ENCODE peak calls at places on chromosomes 12 and 14, in nine cellular contexts. X, J, D, F, I, W, S, H and Y are unnamed samples.

GRCh38 chr12:45148619-45149018 is 67.3 kb upstream of the ANO6 start:
- DNase-seq in X (no peak), J (no peak), D (no peak), F (no peak), I (no peak), W (no peak), S (no peak), H (no peak), Y (no peak)

GRCh38 chr14:106586098-106586704 is 1059.8 kb downstream of the TMEM121 start:
- DNase-seq in X (peak), J (peak), D (peak), F (peak), I (no peak), W (peak), S (peak), H (no peak), Y (no peak)

GRCh38 chr14:61109288-61109687 is 128.2 kb downstream of the SLC38A6 start:
- DNase-seq in X (no peak), J (no peak), D (no peak), F (no peak), I (peak), W (no peak), S (no peak), H (peak), Y (no peak)

GRCh38 chr12:112870267-112870980 is 36.3 kb upstream of the OAS1 start:
- DNase-seq in X (no peak), J (no peak), D (no peak), F (no peak), I (peak), W (no peak), S (no peak), H (no peak), Y (no peak)

GRCh38 chr14:73723799-73724621 is 9.8 kb upstream of the PNMA1 start:
- DNase-seq in X (no peak), J (no peak), D (no peak), F (peak), I (peak), W (no peak), S (peak), H (peak), Y (no peak)

GRCh38 chr12:50081096-50081808 is 3.9 kb upstream of the SMARCD1 start:
- DNase-seq in X (no peak), J (no peak), D (no peak), F (peak), I (no peak), W (no peak), S (no peak), H (no peak), Y (no peak)

GRCh38 chr14:72699852-72700257 is 194.0 kb downstream of the DPF3 start:
- DNase-seq in X (no peak), J (no peak), D (no peak), F (peak), I (peak), W (no peak), S (peak), H (peak), Y (no peak)

GRCh38 chr12:243381-243780 is 19.3 kb downstream of the SLC6A13 start:
- DNase-seq in X (no peak), J (peak), D (no peak), F (no peak), I (no peak), W (no peak), S (no peak), H (no peak), Y (peak)

GRCh38 chr12:58639323-58639934 is 280.9 kb downstream of the LRIG3 start:
- DNase-seq in X (no peak), J (no peak), D (no peak), F (no peak), I (no peak), W (no peak), S (no peak), H (peak), Y (no peak)

GRCh38 chr14:103594265-103594664 is 31.5 kb downstream of the COA8 start:
- DNase-seq in X (no peak), J (no peak), D (no peak), F (no peak), I (peak), W (no peak), S (no peak), H (peak), Y (peak)

GRCh38 chr12:80045594-80045993 is 53.7 kb upstream of the OTOGL start:
- DNase-seq in X (no peak), J (no peak), D (no peak), F (no peak), I (no peak), W (no peak), S (no peak), H (peak), Y (no peak)

GRCh38 chr14:96297000-96297399 is 41.0 kb downstream of the BDKRB1 start:
- DNase-seq in X (no peak), J (no peak), D (no peak), F (no peak), I (no peak), W (no peak), S (peak), H (peak), Y (no peak)

GRCh38 chr14:90503582-90503981 is 106.8 kb downstream of the CALM1 start:
- DNase-seq in X (no peak), J (no peak), D (no peak), F (no peak), I (no peak), W (no peak), S (no peak), H (no peak), Y (no peak)

GRCh38 chr14:32075636-32076277 is 1.3 kb upstream of the ARHGAP5 start:
- DNase-seq in X (peak), J (no peak), D (no peak), F (peak), I (no peak), W (no peak), S (peak), H (peak), Y (no peak)

GRCh38 chr12:94027561-94027960 is 120.8 kb upstream of the PLXNC1 start:
- DNase-seq in X (no peak), J (no peak), D (no peak), F (no peak), I (no peak), W (no peak), S (no peak), H (no peak), Y (no peak)

GRCh38 chr14:100106260-100106659 is 41.0 kb downstream of the EVL start:
- DNase-seq in X (no peak), J (peak), D (peak), F (peak), I (no peak), W (no peak), S (no peak), H (no peak), Y (no peak)

GRCh38 chr14:77909911-77910310 is 110.0 kb downstream of the ADCK1 start:
- DNase-seq in X (no peak), J (no peak), D (no peak), F (no peak), I (no peak), W (no peak), S (no peak), H (no peak), Y (no peak)

GRCh38 chr14:38755036-38755435 is 348.0 kb downstream of the SEC23A start:
- DNase-seq in X (no peak), J (no peak), D (no peak), F (no peak), I (no peak), W (no peak), S (no peak), H (no peak), Y (no peak)

GRCh38 chr12:6696690-6697583 is 3.7 kb downstream of the PIANP start:
- DNase-seq in X (peak), J (no peak), D (no peak), F (no peak), I (peak), W (no peak), S (no peak), H (no peak), Y (no peak)

GRCh38 chr14:22900088-22900799 is 17.2 kb downstream of the REM2 start:
- DNase-seq in X (peak), J (no peak), D (peak), F (no peak), I (peak), W (no peak), S (peak), H (peak), Y (no peak)

GRCh38 chr14:38208825-38209562 is 1.3 kb downstream of the SSTR1 start:
- DNase-seq in X (no peak), J (peak), D (peak), F (peak), I (no peak), W (no peak), S (no peak), H (peak), Y (peak)

GRCh38 chr12:58671196-58671595 is 249.1 kb downstream of the LRIG3 start:
- DNase-seq in X (no peak), J (no peak), D (no peak), F (no peak), I (no peak), W (no peak), S (no peak), H (no peak), Y (no peak)

GRCh38 chr12:91511795-91512420 is 329.3 kb upstream of the DCN start:
- DNase-seq in X (no peak), J (no peak), D (no peak), F (no peak), I (no peak), W (no peak), S (no peak), H (no peak), Y (no peak)

GRCh38 chr12:122880668-122881067 is 15.3 kb downstream of the VPS37B start:
- DNase-seq in X (no peak), J (no peak), D (peak), F (no peak), I (no peak), W (no peak), S (peak), H (peak), Y (no peak)

GRCh38 chr12:15644700-15645099 is 144.5 kb downstream of the EPS8 start:
- DNase-seq in X (no peak), J (no peak), D (no peak), F (no peak), I (no peak), W (no peak), S (no peak), H (peak), Y (no peak)

GRCh38 chr12:121806556-121807308 is 2.9 kb downstream of the SETD1B start:
- DNase-seq in X (no peak), J (no peak), D (no peak), F (no peak), I (no peak), W (no peak), S (peak), H (peak), Y (no peak)

GRCh38 chr14:56102901-56103409 is 15.3 kb upstream of the PELI2 start:
- DNase-seq in X (no peak), J (no peak), D (no peak), F (no peak), I (no peak), W (no peak), S (no peak), H (no peak), Y (no peak)

GRCh38 chr12:1797011-1797901 is 23.1 kb upstream of the LRTM2 start:
- DNase-seq in X (peak), J (peak), D (peak), F (peak), I (peak), W (peak), S (no peak), H (peak), Y (no peak)

GRCh38 chr12:123063535-123063934 is 83.1 kb downstream of the ARL6IP4 start:
- DNase-seq in X (no peak), J (no peak), D (peak), F (peak), I (peak), W (no peak), S (peak), H (peak), Y (no peak)

GRCh38 chr12:75721231-75721641 is 209.8 kb upstream of the KRR1 start:
- DNase-seq in X (no peak), J (no peak), D (no peak), F (no peak), I (no peak), W (no peak), S (no peak), H (peak), Y (no peak)

GRCh38 chr12:64566882-64567517 is 43.3 kb upstream of the RASSF3 start:
- DNase-seq in X (no peak), J (no peak), D (no peak), F (no peak), I (peak), W (no peak), S (no peak), H (no peak), Y (no peak)

GRCh38 chr12:74076918-74077317 is 460.7 kb upstream of the ATXN7L3B start:
- DNase-seq in X (no peak), J (no peak), D (no peak), F (no peak), I (no peak), W (no peak), S (no peak), H (no peak), Y (no peak)

GRCh38 chr12:124821252-124822200 is 42.1 kb downstream of the SCARB1 start:
- DNase-seq in X (no peak), J (no peak), D (no peak), F (no peak), I (no peak), W (no peak), S (no peak), H (no peak), Y (no peak)

GRCh38 chr14:67377916-67378315 is 17.8 kb downstream of the EIF2S1 start:
- DNase-seq in X (peak), J (no peak), D (no peak), F (no peak), I (peak), W (no peak), S (no peak), H (no peak), Y (no peak)